ENCODE peak calls at places on chromosomes 2 and 18, in seven cellular contexts. One of them, this sample, is unnamed.

GRCh38 chr2:171478345-171478744 is 43.9 kb upstream of the CYBRD1 start:
- DNase-seq in stimulated activated CD4-positive, alpha-beta T cell treated with anti-CD3 and anti-CD28 coated beads, Interleukin-15, amount 100 ng/mL, for 1 hour: no peak
- DNase-seq in hepatic stellate cell: peak
- DNase-seq in PC-9: no peak
- DNase-seq in activated CD8-positive, alpha-beta memory T cell treated with anti-CD3 and anti-CD28 coated beads, Interleukin-2, amount 10 ng/mL, durations not matched to agents 7 days and 5 days: no peak
- DNase-seq in substantia nigra: no peak
- DNase-seq in left colon: no peak
- DNase-seq in this sample: no peak

GRCh38 chr2:30136729-30137444 is 9.9 kb upstream of the YPEL5 start:
- DNase-seq in stimulated activated CD4-positive, alpha-beta T cell treated with anti-CD3 and anti-CD28 coated beads, Interleukin-15, amount 100 ng/mL, for 1 hour: no peak
- DNase-seq in hepatic stellate cell: no peak
- DNase-seq in PC-9: no peak
- DNase-seq in activated CD8-positive, alpha-beta memory T cell treated with anti-CD3 and anti-CD28 coated beads, Interleukin-2, amount 10 ng/mL, durations not matched to agents 7 days and 5 days: no peak
- DNase-seq in substantia nigra: no peak
- DNase-seq in left colon: no peak
- DNase-seq in this sample: no peak

GRCh38 chr18:9757851-9758587 is 49.9 kb downstream of the RAB31 start:
- DNase-seq in stimulated activated CD4-positive, alpha-beta T cell treated with anti-CD3 and anti-CD28 coated beads, Interleukin-15, amount 100 ng/mL, for 1 hour: no peak
- DNase-seq in hepatic stellate cell: no peak
- DNase-seq in PC-9: no peak
- DNase-seq in activated CD8-positive, alpha-beta memory T cell treated with anti-CD3 and anti-CD28 coated beads, Interleukin-2, amount 10 ng/mL, durations not matched to agents 7 days and 5 days: no peak
- DNase-seq in substantia nigra: no peak
- DNase-seq in left colon: no peak
- DNase-seq in this sample: no peak

GRCh38 chr2:66494708-66495107 is 59.8 kb downstream of the MEIS1 start:
- DNase-seq in stimulated activated CD4-positive, alpha-beta T cell treated with anti-CD3 and anti-CD28 coated beads, Interleukin-15, amount 100 ng/mL, for 1 hour: no peak
- DNase-seq in hepatic stellate cell: no peak
- DNase-seq in PC-9: peak
- DNase-seq in activated CD8-positive, alpha-beta memory T cell treated with anti-CD3 and anti-CD28 coated beads, Interleukin-2, amount 10 ng/mL, durations not matched to agents 7 days and 5 days: no peak
- DNase-seq in substantia nigra: no peak
- DNase-seq in left colon: no peak
- DNase-seq in this sample: no peak

GRCh38 chr2:42127425-42128424 is 41.4 kb upstream of the EML4 start:
- DNase-seq in stimulated activated CD4-positive, alpha-beta T cell treated with anti-CD3 and anti-CD28 coated beads, Interleukin-15, amount 100 ng/mL, for 1 hour: no peak
- DNase-seq in hepatic stellate cell: no peak
- DNase-seq in PC-9: no peak
- DNase-seq in activated CD8-positive, alpha-beta memory T cell treated with anti-CD3 and anti-CD28 coated beads, Interleukin-2, amount 10 ng/mL, durations not matched to agents 7 days and 5 days: no peak
- DNase-seq in substantia nigra: no peak
- DNase-seq in left colon: no peak
- DNase-seq in this sample: no peak

GRCh38 chr18:9898792-9899549 is 13.2 kb downstream of the TXNDC2 start:
- DNase-seq in stimulated activated CD4-positive, alpha-beta T cell treated with anti-CD3 and anti-CD28 coated beads, Interleukin-15, amount 100 ng/mL, for 1 hour: no peak
- DNase-seq in hepatic stellate cell: no peak
- DNase-seq in PC-9: peak
- DNase-seq in activated CD8-positive, alpha-beta memory T cell treated with anti-CD3 and anti-CD28 coated beads, Interleukin-2, amount 10 ng/mL, durations not matched to agents 7 days and 5 days: no peak
- DNase-seq in substantia nigra: no peak
- DNase-seq in left colon: no peak
- DNase-seq in this sample: no peak

GRCh38 chr2:144480257-144480656 is 39.7 kb downstream of the ZEB2 start:
- DNase-seq in stimulated activated CD4-positive, alpha-beta T cell treated with anti-CD3 and anti-CD28 coated beads, Interleukin-15, amount 100 ng/mL, for 1 hour: no peak
- DNase-seq in hepatic stellate cell: peak
- DNase-seq in PC-9: peak
- DNase-seq in activated CD8-positive, alpha-beta memory T cell treated with anti-CD3 and anti-CD28 coated beads, Interleukin-2, amount 10 ng/mL, durations not matched to agents 7 days and 5 days: no peak
- DNase-seq in substantia nigra: no peak
- DNase-seq in left colon: no peak
- DNase-seq in this sample: no peak

GRCh38 chr18:48821251-48821590 is 129.5 kb downstream of the SMAD7 start:
- DNase-seq in stimulated activated CD4-positive, alpha-beta T cell treated with anti-CD3 and anti-CD28 coated beads, Interleukin-15, amount 100 ng/mL, for 1 hour: no peak
- DNase-seq in hepatic stellate cell: no peak
- DNase-seq in PC-9: no peak
- DNase-seq in activated CD8-positive, alpha-beta memory T cell treated with anti-CD3 and anti-CD28 coated beads, Interleukin-2, amount 10 ng/mL, durations not matched to agents 7 days and 5 days: no peak
- DNase-seq in substantia nigra: no peak
- DNase-seq in left colon: peak
- DNase-seq in this sample: no peak

GRCh38 chr2:161030260-161031063 is 129.8 kb upstream of the TANK start:
- DNase-seq in stimulated activated CD4-positive, alpha-beta T cell treated with anti-CD3 and anti-CD28 coated beads, Interleukin-15, amount 100 ng/mL, for 1 hour: no peak
- DNase-seq in hepatic stellate cell: peak
- DNase-seq in PC-9: peak
- DNase-seq in activated CD8-positive, alpha-beta memory T cell treated with anti-CD3 and anti-CD28 coated beads, Interleukin-2, amount 10 ng/mL, durations not matched to agents 7 days and 5 days: no peak
- DNase-seq in substantia nigra: no peak
- DNase-seq in left colon: peak
- DNase-seq in this sample: no peak

GRCh38 chr2:214201892-214202291 is 209.0 kb upstream of the VWC2L start:
- DNase-seq in stimulated activated CD4-positive, alpha-beta T cell treated with anti-CD3 and anti-CD28 coated beads, Interleukin-15, amount 100 ng/mL, for 1 hour: no peak
- DNase-seq in hepatic stellate cell: no peak
- DNase-seq in PC-9: no peak
- DNase-seq in activated CD8-positive, alpha-beta memory T cell treated with anti-CD3 and anti-CD28 coated beads, Interleukin-2, amount 10 ng/mL, durations not matched to agents 7 days and 5 days: no peak
- DNase-seq in substantia nigra: no peak
- DNase-seq in left colon: no peak
- DNase-seq in this sample: no peak

GRCh38 chr18:21262979-21263378 is 20.9 kb downstream of the GREB1L start:
- DNase-seq in stimulated activated CD4-positive, alpha-beta T cell treated with anti-CD3 and anti-CD28 coated beads, Interleukin-15, amount 100 ng/mL, for 1 hour: no peak
- DNase-seq in hepatic stellate cell: no peak
- DNase-seq in PC-9: no peak
- DNase-seq in activated CD8-positive, alpha-beta memory T cell treated with anti-CD3 and anti-CD28 coated beads, Interleukin-2, amount 10 ng/mL, durations not matched to agents 7 days and 5 days: no peak
- DNase-seq in substantia nigra: peak
- DNase-seq in left colon: no peak
- DNase-seq in this sample: peak

GRCh38 chr2:37005118-37005868 is 39.0 kb upstream of the STRN start:
- DNase-seq in stimulated activated CD4-positive, alpha-beta T cell treated with anti-CD3 and anti-CD28 coated beads, Interleukin-15, amount 100 ng/mL, for 1 hour: no peak
- DNase-seq in hepatic stellate cell: no peak
- DNase-seq in PC-9: no peak
- DNase-seq in activated CD8-positive, alpha-beta memory T cell treated with anti-CD3 and anti-CD28 coated beads, Interleukin-2, amount 10 ng/mL, durations not matched to agents 7 days and 5 days: peak
- DNase-seq in substantia nigra: no peak
- DNase-seq in left colon: no peak
- DNase-seq in this sample: no peak

GRCh38 chr2:95024306-95024880 is 1.1 kb upstream of the MAL start:
- DNase-seq in stimulated activated CD4-positive, alpha-beta T cell treated with anti-CD3 and anti-CD28 coated beads, Interleukin-15, amount 100 ng/mL, for 1 hour: no peak
- DNase-seq in hepatic stellate cell: no peak
- DNase-seq in PC-9: no peak
- DNase-seq in activated CD8-positive, alpha-beta memory T cell treated with anti-CD3 and anti-CD28 coated beads, Interleukin-2, amount 10 ng/mL, durations not matched to agents 7 days and 5 days: no peak
- DNase-seq in substantia nigra: peak
- DNase-seq in left colon: no peak
- DNase-seq in this sample: peak

GRCh38 chr2:19360881-19361321 is 2.5 kb upstream of the OSR1 start:
- DNase-seq in stimulated activated CD4-positive, alpha-beta T cell treated with anti-CD3 and anti-CD28 coated beads, Interleukin-15, amount 100 ng/mL, for 1 hour: no peak
- DNase-seq in hepatic stellate cell: no peak
- DNase-seq in PC-9: no peak
- DNase-seq in activated CD8-positive, alpha-beta memory T cell treated with anti-CD3 and anti-CD28 coated beads, Interleukin-2, amount 10 ng/mL, durations not matched to agents 7 days and 5 days: no peak
- DNase-seq in substantia nigra: no peak
- DNase-seq in left colon: no peak
- DNase-seq in this sample: no peak

GRCh38 chr2:132623096-132623839 is 46.7 kb downstream of the LYPD1 start:
- DNase-seq in stimulated activated CD4-positive, alpha-beta T cell treated with anti-CD3 and anti-CD28 coated beads, Interleukin-15, amount 100 ng/mL, for 1 hour: no peak
- DNase-seq in hepatic stellate cell: no peak
- DNase-seq in PC-9: no peak
- DNase-seq in activated CD8-positive, alpha-beta memory T cell treated with anti-CD3 and anti-CD28 coated beads, Interleukin-2, amount 10 ng/mL, durations not matched to agents 7 days and 5 days: no peak
- DNase-seq in substantia nigra: no peak
- DNase-seq in left colon: no peak
- DNase-seq in this sample: no peak

GRCh38 chr2:148660999-148661398 is 16.4 kb downstream of the EPC2 start:
- DNase-seq in stimulated activated CD4-positive, alpha-beta T cell treated with anti-CD3 and anti-CD28 coated beads, Interleukin-15, amount 100 ng/mL, for 1 hour: no peak
- DNase-seq in hepatic stellate cell: no peak
- DNase-seq in PC-9: no peak
- DNase-seq in activated CD8-positive, alpha-beta memory T cell treated with anti-CD3 and anti-CD28 coated beads, Interleukin-2, amount 10 ng/mL, durations not matched to agents 7 days and 5 days: no peak
- DNase-seq in substantia nigra: no peak
- DNase-seq in left colon: no peak
- DNase-seq in this sample: no peak

GRCh38 chr2:154161286-154161685 is 289.6 kb downstream of the GALNT13 start:
- DNase-seq in stimulated activated CD4-positive, alpha-beta T cell treated with anti-CD3 and anti-CD28 coated beads, Interleukin-15, amount 100 ng/mL, for 1 hour: no peak
- DNase-seq in hepatic stellate cell: no peak
- DNase-seq in PC-9: no peak
- DNase-seq in activated CD8-positive, alpha-beta memory T cell treated with anti-CD3 and anti-CD28 coated beads, Interleukin-2, amount 10 ng/mL, durations not matched to agents 7 days and 5 days: no peak
- DNase-seq in substantia nigra: no peak
- DNase-seq in left colon: no peak
- DNase-seq in this sample: no peak

GRCh38 chr2:222707689-222708273 is 36.3 kb downstream of the MOGAT1 start:
- DNase-seq in stimulated activated CD4-positive, alpha-beta T cell treated with anti-CD3 and anti-CD28 coated beads, Interleukin-15, amount 100 ng/mL, for 1 hour: no peak
- DNase-seq in hepatic stellate cell: peak
- DNase-seq in PC-9: no peak
- DNase-seq in activated CD8-positive, alpha-beta memory T cell treated with anti-CD3 and anti-CD28 coated beads, Interleukin-2, amount 10 ng/mL, durations not matched to agents 7 days and 5 days: peak
- DNase-seq in substantia nigra: no peak
- DNase-seq in left colon: no peak
- DNase-seq in this sample: no peak

GRCh38 chr18:36942264-36942663 is 113.3 kb downstream of the KIAA1328 start:
- DNase-seq in stimulated activated CD4-positive, alpha-beta T cell treated with anti-CD3 and anti-CD28 coated beads, Interleukin-15, amount 100 ng/mL, for 1 hour: no peak
- DNase-seq in hepatic stellate cell: peak
- DNase-seq in PC-9: no peak
- DNase-seq in activated CD8-positive, alpha-beta memory T cell treated with anti-CD3 and anti-CD28 coated beads, Interleukin-2, amount 10 ng/mL, durations not matched to agents 7 days and 5 days: no peak
- DNase-seq in substantia nigra: no peak
- DNase-seq in left colon: no peak
- DNase-seq in this sample: peak

GRCh38 chr18:31149351-31149750 is 13.3 kb downstream of the DSC1 start:
- DNase-seq in stimulated activated CD4-positive, alpha-beta T cell treated with anti-CD3 and anti-CD28 coated beads, Interleukin-15, amount 100 ng/mL, for 1 hour: no peak
- DNase-seq in hepatic stellate cell: no peak
- DNase-seq in PC-9: no peak
- DNase-seq in activated CD8-positive, alpha-beta memory T cell treated with anti-CD3 and anti-CD28 coated beads, Interleukin-2, amount 10 ng/mL, durations not matched to agents 7 days and 5 days: no peak
- DNase-seq in substantia nigra: no peak
- DNase-seq in left colon: no peak
- DNase-seq in this sample: no peak

This sample was measured in NCI-H1417.